ENCODE peak calls at places on chromosome 2, in eight cellular contexts. D is choroid plexus epithelial cell, K is bronchial epithelial cell, Q is foreskin fibroblast, X is suprapubic skin, Z is PC-3, G is IMR-90, M is A549. S is an unnamed sample.

GRCh38 chr2:181784556-181784955 is 104.2 kb upstream of the NEUROD1 start:
- DNase-seq in D (peak), K (no peak), Q (peak), X (no peak), Z (peak), G (peak), M (no peak), S (no peak)

GRCh38 chr2:17133052-17133671 is 385.1 kb downstream of the RAD51AP2 start:
- DNase-seq in D (no peak), K (no peak), Q (no peak), X (no peak), Z (no peak), G (no peak), M (no peak), S (no peak)

GRCh38 chr2:179932786-179933185 is 71.4 kb upstream of the ZNF385B start:
- DNase-seq in D (no peak), K (no peak), Q (no peak), X (no peak), Z (no peak), G (no peak), M (no peak), S (peak)

GRCh38 chr2:109005686-109006204 is 16.7 kb upstream of the EDAR start:
- DNase-seq in D (no peak), K (no peak), Q (no peak), X (no peak), Z (no peak), G (no peak), M (no peak), S (no peak)

GRCh38 chr2:11435036-11435435 is 30.9 kb downstream of the E2F6 start:
- DNase-seq in D (no peak), K (peak), Q (no peak), X (no peak), Z (no peak), G (no peak), M (no peak), S (no peak)

GRCh38 chr2:19769513-19769912 is 132.3 kb downstream of the TTC32 start:
- DNase-seq in D (peak), K (peak), Q (peak), X (no peak), Z (peak), G (peak), M (no peak), S (no peak)

GRCh38 chr2:231132126-231132525 is 7.3 kb upstream of the HTR2B start:
- DNase-seq in D (no peak), K (peak), Q (peak), X (no peak), Z (peak), G (peak), M (no peak), S (no peak)

GRCh38 chr2:100470898-100471514 is 724 bp downstream of the NMS start:
- DNase-seq in D (peak), K (no peak), Q (peak), X (no peak), Z (no peak), G (peak), M (no peak), S (no peak)

GRCh38 chr2:175282300-175282699 is 100.8 kb upstream of the ATP5MC3 start:
- DNase-seq in D (peak), K (peak), Q (peak), X (no peak), Z (peak), G (peak), M (peak), S (peak)

GRCh38 chr2:1744446-1745170 is at the start of gene PXDN:
- DNase-seq in D (peak), K (peak), Q (peak), X (peak), Z (peak), G (peak), M (no peak), S (no peak)

GRCh38 chr2:149490296-149490695 is 97.3 kb downstream of the MMADHC start:
- DNase-seq in D (peak), K (no peak), Q (peak), X (no peak), Z (peak), G (no peak), M (no peak), S (no peak)

GRCh38 chr2:149486664-149487063 is 100.9 kb downstream of the MMADHC start:
- DNase-seq in D (no peak), K (no peak), Q (no peak), X (no peak), Z (no peak), G (no peak), M (no peak), S (no peak)

GRCh38 chr2:149489452-149489851 is 98.1 kb downstream of the MMADHC start:
- DNase-seq in D (no peak), K (no peak), Q (no peak), X (no peak), Z (no peak), G (no peak), M (no peak), S (no peak)

GRCh38 chr2:149488719-149489440 is 98.7 kb downstream of the MMADHC start:
- DNase-seq in D (peak), K (no peak), Q (no peak), X (no peak), Z (no peak), G (no peak), M (no peak), S (no peak)

DNA sequence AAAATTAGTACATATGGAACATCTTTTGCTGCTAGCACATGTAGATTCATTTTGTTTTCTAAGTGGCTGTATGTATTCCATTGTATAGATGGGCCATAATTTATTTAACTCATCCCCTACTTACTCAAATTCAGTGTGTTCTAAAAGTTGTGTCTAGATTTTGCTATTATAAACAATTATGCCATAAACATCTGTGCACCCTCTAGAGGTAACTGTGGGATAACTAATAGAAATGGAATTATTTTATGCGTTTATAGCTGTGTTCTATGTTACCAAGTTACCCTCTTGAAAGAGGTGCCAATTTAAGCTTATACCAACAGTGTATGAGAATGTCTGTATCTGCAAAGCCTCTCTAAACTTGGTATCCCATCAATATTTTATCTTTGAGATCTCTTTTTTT is 100.4 kb downstream of the MMADHC start:
- DNase-seq in D (no peak), K (no peak), Q (peak), X (no peak), Z (peak), G (no peak), M (no peak), S (no peak)
- TF ChIP-seq CTCF in D (no peak), K (no peak), Q (peak), X (no peak), Z (peak), G (no peak), M (peak), S (peak)

GRCh38 chr2:45168731-45169338 is 159.6 kb upstream of the SIX2 start:
- DNase-seq in D (no peak), K (peak), Q (peak), X (no peak), Z (peak), G (no peak), M (peak), S (no peak)
- H3K4me3 ChIP-seq in D (peak), K (peak), Q (peak), X (peak), Z (peak), G (peak), M (peak), S (no peak)

GRCh38 chr2:160423141-160423540 is 70.5 kb downstream of the RBMS1 start:
- DNase-seq in D (no peak), K (no peak), Q (no peak), X (no peak), Z (no peak), G (no peak), M (no peak), S (no peak)

GRCh38 chr2:160419776-160420521 is 73.7 kb downstream of the RBMS1 start:
- DNase-seq in D (peak), K (no peak), Q (peak), X (no peak), Z (peak), G (peak), M (no peak), S (no peak)

GRCh38 chr2:160418853-160419252 is 74.8 kb downstream of the RBMS1 start:
- DNase-seq in D (no peak), K (peak), Q (no peak), X (no peak), Z (no peak), G (no peak), M (no peak), S (no peak)

GRCh38 chr2:160418398-160418765 is 75.2 kb downstream of the RBMS1 start:
- DNase-seq in D (no peak), K (peak), Q (no peak), X (no peak), Z (peak), G (no peak), M (no peak), S (no peak)

DNA sequence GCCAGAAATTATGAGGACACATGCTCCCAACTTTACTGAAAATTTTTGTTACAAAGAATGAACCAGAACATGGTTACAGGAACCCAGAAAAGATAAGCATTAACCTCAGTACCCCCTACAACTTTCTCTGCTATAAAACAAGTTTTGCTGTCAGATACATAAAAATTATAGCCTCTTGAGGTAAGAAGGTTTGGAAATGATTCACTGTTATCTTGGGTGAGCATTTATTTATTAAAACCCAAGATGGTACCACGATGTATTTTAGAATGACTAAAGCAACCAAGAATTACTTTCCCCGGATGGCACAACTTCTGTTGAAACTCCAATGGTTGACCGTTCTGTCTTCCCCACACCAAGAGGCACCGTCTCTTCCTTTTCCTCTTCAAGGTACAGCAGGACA is 72.9 kb downstream of the RBMS1 start:
- DNase-seq in D (no peak), K (no peak), Q (no peak), X (no peak), Z (no peak), G (no peak), M (no peak), S (no peak)
- TF ChIP-seq CTCF in D (no peak), K (no peak), Q (no peak), X (no peak), Z (no peak), G (no peak), M (no peak), S (no peak)

DNA sequence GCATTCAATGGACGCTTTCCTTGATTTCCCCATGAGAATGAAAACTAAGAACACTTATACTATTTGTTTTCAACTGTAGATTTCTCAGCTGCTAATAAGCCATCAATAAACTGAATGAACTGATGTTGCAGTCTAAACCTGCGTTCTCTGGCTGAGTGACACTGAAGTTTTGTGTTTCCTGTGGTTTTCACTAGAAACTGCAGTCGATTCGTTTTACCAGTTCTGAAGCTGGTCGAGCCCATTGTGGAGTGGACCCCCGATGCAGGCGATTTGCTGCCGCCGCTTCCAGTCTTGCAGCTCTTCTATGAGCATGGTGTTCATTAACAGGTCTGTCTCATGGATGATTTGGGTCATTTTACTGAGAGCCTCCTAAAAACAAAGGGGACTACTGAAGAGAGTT is 50.6 kb upstream of the STAT1 start:
- DNase-seq in D (no peak), K (no peak), Q (no peak), X (no peak), Z (no peak), G (no peak), M (no peak), S (no peak)
- H3K4me3 ChIP-seq in D (no peak), K (no peak), Q (no peak), X (no peak), Z (no peak), G (no peak), M (no peak), S (no peak)

DNA sequence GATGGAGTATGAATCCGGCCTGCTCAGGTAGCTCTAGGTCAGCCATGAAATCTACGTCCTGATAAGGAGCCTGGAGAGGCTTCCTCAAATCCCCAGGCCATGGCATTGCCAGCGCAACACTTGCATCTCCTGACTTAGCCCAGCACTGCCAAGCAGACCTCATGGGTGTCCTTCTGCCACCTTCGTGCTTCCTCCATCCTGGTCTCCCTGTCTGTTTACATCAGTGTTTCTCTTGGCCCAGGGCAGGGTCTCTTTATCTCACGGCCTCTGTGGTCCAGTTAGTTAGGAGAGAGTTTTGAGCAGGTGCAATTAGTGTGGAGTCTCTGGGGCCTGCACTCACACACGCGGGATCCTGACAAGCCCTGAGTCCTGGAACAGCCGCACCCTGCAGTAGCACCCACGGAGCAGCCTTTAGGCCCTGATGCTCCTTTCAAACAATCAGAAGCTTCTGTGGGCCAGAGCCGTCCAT is 193.1 kb upstream of the ARL4C start:
- DNase-seq in D (no peak), K (no peak), Q (no peak), X (no peak), Z (no peak), G (no peak), M (no peak), S (no peak)
- TF ChIP-seq CTCF in D (no peak), K (no peak), Q (no peak), X (no peak), Z (no peak), G (no peak), M (no peak), S (no peak)

DNA sequence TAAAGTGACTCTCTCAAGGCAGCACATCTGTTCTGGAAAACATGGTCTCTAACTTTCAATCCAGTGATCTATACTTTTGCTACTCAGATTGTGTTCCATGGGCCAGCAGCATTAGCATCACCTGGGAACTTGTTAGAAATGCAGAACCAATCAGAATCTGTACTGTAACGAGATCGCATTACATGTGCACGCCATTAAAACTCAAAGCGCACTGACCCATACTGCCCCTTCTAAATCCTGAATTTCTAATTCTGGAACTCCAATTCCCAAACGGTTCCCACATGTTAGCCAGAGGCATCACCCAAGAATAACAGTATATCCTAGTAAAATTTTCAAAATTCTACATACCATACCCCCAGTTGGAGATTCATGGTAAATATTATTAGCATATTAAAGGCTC is 10.5 kb upstream of the DCTN1 start:
- DNase-seq in D (no peak), K (no peak), Q (peak), X (no peak), Z (no peak), G (no peak), M (no peak), S (no peak)
- H3K4me3 ChIP-seq in D (peak), K (no peak), Q (peak), X (peak), Z (peak), G (peak), M (peak), S (peak)

S was measured in LNCaP clone FGC.